ENCODE peak calls at places on chromosomes 2 and 18, in four cellular contexts. One of them, this sample, is unnamed.

GRCh38 chr2:109403841-109404201 is 209.9 kb downstream of the SEPTIN10 start:
- DNase-seq in K562: no peak
- DNase-seq in GM12878: no peak
- DNase-seq in HepG2: no peak
- DNase-seq in this sample: no peak

GRCh38 chr18:52130621-52131020 is 209.4 kb upstream of the DCC start:
- DNase-seq in K562: no peak
- DNase-seq in GM12878: no peak
- DNase-seq in HepG2: no peak
- DNase-seq in this sample: no peak

GRCh38 chr2:108268001-108268400 is 20.7 kb upstream of the SULT1C2 start:
- DNase-seq in K562: no peak
- DNase-seq in GM12878: no peak
- DNase-seq in HepG2: no peak
- DNase-seq in this sample: no peak

GRCh38 chr2:73260338-73260984 is 23.8 kb downstream of the FBXO41 start:
- DNase-seq in K562: peak; percentile 84
- DNase-seq in GM12878: no peak
- DNase-seq in HepG2: peak; percentile 72
- DNase-seq in this sample: no peak

GRCh38 chr2:28620801-28621171 is 124.9 kb downstream of the PLB1 start:
- DNase-seq in K562: no peak
- DNase-seq in GM12878: no peak
- DNase-seq in HepG2: no peak
- DNase-seq in this sample: no peak

GRCh38 chr2:138997849-138998517 is 217.8 kb upstream of the NXPH2 start:
- DNase-seq in K562: no peak
- DNase-seq in GM12878: no peak
- DNase-seq in HepG2: no peak
- DNase-seq in this sample: peak; percentile 39

GRCh38 chr2:181466661-181467576 is 9.7 kb downstream of the ITGA4 start:
- DNase-seq in K562: peak; percentile 7
- DNase-seq in GM12878: no peak
- DNase-seq in HepG2: peak; percentile 32
- DNase-seq in this sample: peak; percentile 57

GRCh38 chr2:167191588-167191987 is 303.3 kb downstream of the XIRP2 start:
- DNase-seq in K562: no peak
- DNase-seq in GM12878: no peak
- DNase-seq in HepG2: no peak
- DNase-seq in this sample: no peak

GRCh38 chr2:108810993-108811957 is 24.7 kb downstream of the CCDC138 start:
- DNase-seq in K562: no peak
- DNase-seq in GM12878: no peak
- DNase-seq in HepG2: peak; percentile 80
- DNase-seq in this sample: no peak

GRCh38 chr18:45671366-45671765 is 52.6 kb upstream of the SLC14A1 start:
- DNase-seq in K562: no peak
- DNase-seq in GM12878: no peak
- DNase-seq in HepG2: no peak
- DNase-seq in this sample: no peak

GRCh38 chr18:13482641-13482945 is 243.8 kb downstream of the FAM210A start:
- DNase-seq in K562: no peak
- DNase-seq in GM12878: no peak
- DNase-seq in HepG2: no peak
- DNase-seq in this sample: no peak

GRCh38 chr2:33272001-33272400 is 204.4 kb upstream of the RASGRP3 start:
- DNase-seq in K562: no peak
- DNase-seq in GM12878: peak; percentile 71
- DNase-seq in HepG2: no peak
- DNase-seq in this sample: no peak

GRCh38 chr2:212711851-212712250 is 173.2 kb upstream of the ERBB4 start:
- DNase-seq in K562: no peak
- DNase-seq in GM12878: no peak
- DNase-seq in HepG2: no peak
- DNase-seq in this sample: no peak

GRCh38 chr18:60987963-60988362 is 345.3 kb upstream of the CDH20 start:
- DNase-seq in K562: no peak
- DNase-seq in GM12878: no peak
- DNase-seq in HepG2: no peak
- DNase-seq in this sample: no peak

GRCh38 chr2:186256540-186256939 is 229.5 kb upstream of the ZC3H15 start:
- DNase-seq in K562: no peak
- DNase-seq in GM12878: peak; percentile 7
- DNase-seq in HepG2: peak; percentile 57
- DNase-seq in this sample: peak; percentile 29

GRCh38 chr2:180905002-180905401 is 75.4 kb upstream of the UBE2E3 start:
- DNase-seq in K562: no peak
- DNase-seq in GM12878: no peak
- DNase-seq in HepG2: no peak
- DNase-seq in this sample: no peak

GRCh38 chr2:119178811-119179601 is 20.5 kb upstream of the C1QL2 start:
- DNase-seq in K562: no peak
- DNase-seq in GM12878: no peak
- DNase-seq in HepG2: no peak
- DNase-seq in this sample: no peak

GRCh38 chr2:46276652-46277051 is 20.6 kb upstream of the EPAS1 start:
- DNase-seq in K562: no peak
- DNase-seq in GM12878: no peak
- DNase-seq in HepG2: no peak
- DNase-seq in this sample: no peak

DNA sequence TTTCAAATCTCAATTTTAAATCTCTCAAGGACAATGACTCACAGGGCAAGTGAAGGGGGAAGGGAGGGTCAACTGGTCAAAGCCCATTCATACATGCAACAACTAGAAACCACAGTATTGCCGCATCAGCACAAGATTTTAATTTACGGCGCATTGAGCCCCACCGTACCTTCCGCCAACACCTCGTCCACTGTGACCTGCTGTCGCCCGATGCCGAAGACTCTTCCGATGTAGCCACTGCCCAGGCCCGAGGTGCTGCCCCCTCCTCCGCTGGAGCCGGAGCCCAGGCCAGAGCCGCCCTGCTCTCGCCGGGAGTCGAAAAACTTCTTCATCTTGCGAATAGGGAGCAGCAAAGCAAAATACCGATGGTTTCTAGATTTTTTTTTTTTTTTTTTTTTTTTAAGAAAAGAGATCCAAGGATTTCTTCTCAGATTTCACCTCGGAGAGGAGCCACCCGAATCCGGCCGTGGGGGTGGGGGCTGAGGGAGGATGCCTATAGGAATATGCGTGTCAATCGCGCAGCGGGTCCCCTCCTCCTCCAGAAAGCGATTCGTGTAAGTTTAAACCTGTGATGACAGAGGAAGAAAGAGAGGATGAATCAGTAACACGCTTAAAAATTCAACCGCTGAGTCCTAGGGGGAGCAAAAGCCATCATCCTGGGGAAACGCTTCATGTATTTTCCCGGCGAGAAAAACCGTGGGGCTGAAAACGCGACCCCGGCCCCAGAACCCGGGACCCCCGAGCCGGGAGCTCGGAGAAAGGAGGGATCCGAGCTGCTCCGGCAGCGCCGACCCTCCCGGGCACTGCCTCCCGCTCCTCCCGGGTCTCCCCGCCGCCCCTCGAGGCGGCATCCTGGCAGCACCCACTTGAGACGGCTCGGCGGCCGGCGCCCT is 584 bp downstream of the AAK1 start:
- DNase-seq in K562: peak; percentile 71
- DNase-seq in GM12878: no peak
- DNase-seq in HepG2: peak; percentile 85
- DNase-seq in this sample: no peak
- TF ChIP-seq EZH2 in K562: no peak
- TF ChIP-seq EZH2 in GM12878: no peak
- TF ChIP-seq EZH2 in HepG2: no peak
- TF ChIP-seq EZH2 in this sample: no peak

DNA sequence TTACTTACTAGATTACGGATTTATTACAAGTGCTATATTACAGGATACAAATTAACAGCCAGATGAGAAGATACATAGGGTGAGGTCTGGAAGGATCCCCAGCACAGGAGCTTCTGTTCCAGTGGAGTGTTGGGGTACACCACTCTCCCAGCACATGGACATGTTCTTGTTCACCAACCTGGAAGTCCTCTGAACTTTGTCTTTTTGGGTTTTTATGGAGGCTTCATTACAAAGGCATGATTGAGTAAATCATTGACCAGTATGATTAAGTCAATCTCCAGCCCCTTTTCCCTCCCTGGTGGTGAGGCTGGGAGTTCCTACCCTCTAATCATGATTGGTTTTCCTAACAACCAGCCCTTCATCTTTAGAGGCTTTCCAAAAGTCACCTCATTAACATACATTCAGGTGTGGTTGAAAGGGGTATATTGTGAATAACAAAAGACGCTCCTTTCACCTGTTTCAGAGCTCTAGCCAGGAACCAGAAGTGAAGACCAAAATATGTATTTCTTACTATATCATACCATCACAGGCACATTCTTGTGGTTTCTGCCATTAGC is 38.3 kb downstream of the APLF start:
- DNase-seq in K562: no peak
- DNase-seq in GM12878: no peak
- DNase-seq in HepG2: no peak
- DNase-seq in this sample: no peak
- TF ChIP-seq REST in K562: no peak
- TF ChIP-seq REST in GM12878: no peak
- TF ChIP-seq REST in HepG2: no peak
- TF ChIP-seq REST in this sample: no peak

GRCh38 chr2:25375371-25375988 is 33.8 kb upstream of the DNMT3A start:
- DNase-seq in K562: no peak
- DNase-seq in GM12878: no peak
- DNase-seq in HepG2: no peak
- DNase-seq in this sample: no peak

GRCh38 chr2:25378731-25379490 is 37.2 kb upstream of the DNMT3A start:
- DNase-seq in K562: no peak
- DNase-seq in GM12878: no peak
- DNase-seq in HepG2: no peak
- DNase-seq in this sample: no peak

GRCh38 chr2:25377822-25378421 is 36.2 kb upstream of the DNMT3A start:
- DNase-seq in K562: no peak
- DNase-seq in GM12878: no peak
- DNase-seq in HepG2: no peak
- DNase-seq in this sample: no peak

GRCh38 chr2:25375989-25376545 is 34.3 kb upstream of the DNMT3A start:
- DNase-seq in K562: no peak
- DNase-seq in GM12878: no peak
- DNase-seq in HepG2: no peak
- DNase-seq in this sample: no peak

DNA sequence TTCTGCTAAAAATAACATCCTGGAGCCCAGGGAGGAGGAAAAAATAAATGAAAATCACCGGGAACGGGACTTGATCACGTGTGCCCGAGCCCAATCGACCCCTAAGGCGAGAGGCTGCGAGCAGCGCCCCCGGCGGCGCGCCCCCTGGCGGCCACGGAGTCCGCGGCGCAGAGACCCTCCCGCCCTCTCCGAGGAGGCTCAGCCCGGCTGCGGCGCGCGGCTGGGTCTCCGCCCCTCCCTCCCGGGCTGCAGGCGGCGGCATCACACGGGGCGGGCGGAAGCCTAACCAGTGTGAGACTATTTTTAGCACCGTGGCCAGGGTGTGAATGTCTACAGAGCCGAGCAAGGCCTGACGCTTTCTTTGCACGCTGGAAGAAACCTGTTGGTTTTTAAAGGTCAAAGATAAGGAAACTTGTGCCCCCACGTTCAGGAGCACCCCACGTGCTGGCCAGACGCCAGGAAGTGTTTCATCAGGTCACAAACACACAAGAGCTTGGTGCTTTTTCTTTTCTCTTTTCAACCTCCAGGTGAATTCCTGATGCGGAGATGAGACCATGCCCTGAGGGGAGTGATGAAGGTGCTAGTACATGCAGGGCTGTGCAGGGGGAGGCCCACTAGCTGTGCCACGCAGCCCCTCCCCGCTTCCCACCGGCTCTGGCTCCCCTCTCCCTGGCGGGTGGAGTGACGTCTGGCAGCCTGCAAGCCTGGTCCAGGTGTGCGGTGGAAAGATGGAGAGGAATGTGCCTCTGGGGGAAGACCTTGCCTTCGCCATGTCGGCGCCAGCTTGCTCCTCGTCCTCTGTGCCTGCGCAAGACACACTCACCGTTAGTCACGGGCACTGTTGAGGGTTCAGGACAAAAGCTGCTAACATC is 35.3 kb upstream of the DNMT3A start:
- DNase-seq in K562: peak; percentile 89
- DNase-seq in GM12878: peak; percentile 91
- DNase-seq in HepG2: peak; percentile 72
- DNase-seq in this sample: peak; percentile 44
- TF ChIP-seq YY1 in K562: peak; percentile 28
- TF ChIP-seq YY1 in GM12878: peak; percentile 83
- TF ChIP-seq YY1 in HepG2: peak; percentile 78
- TF ChIP-seq YY1 in this sample: no peak

DNA sequence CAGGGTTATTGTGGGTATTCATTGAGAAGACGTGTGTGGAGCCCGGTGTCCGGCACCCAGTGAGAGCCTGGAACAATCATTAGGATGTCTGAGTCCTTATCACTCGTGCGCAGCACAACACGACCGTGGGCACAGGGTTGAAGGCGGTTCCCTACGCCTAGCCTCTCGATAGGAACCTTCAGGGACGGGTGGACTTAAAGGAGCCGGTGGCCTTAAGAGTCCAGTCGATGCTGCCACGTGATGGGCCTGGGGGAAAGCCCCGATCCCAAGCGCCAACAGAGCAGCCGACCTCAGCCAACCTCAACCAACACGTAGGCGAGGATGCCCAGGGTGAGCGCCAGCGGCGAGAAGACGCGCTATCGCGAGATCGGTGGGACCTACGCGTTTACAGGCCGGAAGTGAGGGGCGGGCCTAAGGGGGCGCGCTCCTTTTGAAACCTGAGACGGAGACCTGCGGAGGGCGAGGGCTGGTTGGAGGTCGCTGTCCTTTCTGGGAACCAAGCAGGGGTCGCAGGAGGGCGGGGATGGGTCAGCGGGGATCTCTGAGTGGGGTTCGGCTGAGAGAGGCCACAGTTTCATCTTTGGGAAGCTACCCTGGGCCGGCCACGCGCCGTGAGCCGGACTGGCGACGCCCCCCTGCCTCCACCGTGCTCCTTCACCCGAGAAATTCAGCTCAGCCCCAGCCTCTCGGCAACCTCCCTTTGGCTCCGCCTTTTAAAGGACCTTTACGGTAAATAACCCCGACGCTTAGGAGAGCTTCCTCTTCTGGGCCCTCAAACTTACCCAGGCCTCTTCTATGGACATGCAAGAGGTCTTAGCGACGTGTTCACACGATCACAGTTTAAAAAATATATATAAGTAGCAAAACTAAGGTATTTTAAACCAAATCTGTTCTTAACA is 28.3 kb downstream of the WNT10A start:
- DNase-seq in K562: peak; percentile 87
- DNase-seq in GM12878: peak; percentile 89
- DNase-seq in HepG2: peak; percentile 93
- DNase-seq in this sample: peak; percentile 78
- TF ChIP-seq EZH2 in K562: no peak
- TF ChIP-seq EZH2 in GM12878: no peak
- TF ChIP-seq EZH2 in HepG2: no peak
- TF ChIP-seq EZH2 in this sample: no peak